ENCODE peak calls at places on chromosomes 1 and 21, in ten cellular contexts. O is kidney tubule cell; S is mesendoderm; L is transverse colon; P is stimulated activated CD4-positive, alpha-beta T cell treated with anti-CD3 and anti-CD28 coated beads, Interleukin-4, amount 100 ng/mL, for 1 hour; D is CD8-positive, alpha-beta T cell; E is HCT116; R is globus pallidus; A is right atrium auricular region; G is stimulated activated CD8-positive, alpha-beta memory T cell treated with anti-CD3 and anti-CD28 coated beads, Interleukin-7, amount 100 ng/mL, for 1 hour. H is an unnamed sample.
A peak's percentile ranks its signal among the peaks of the same experiment; 100 is the strongest.

GRCh38 chr1:232542633-232543032 is 87.3 kb downstream of the SIPA1L2 start:
- DNase-seq in O (no peak), S (peak; percentile 56), L (no peak), P (no peak), D (no peak), E (no peak), R (no peak), A (no peak), G (no peak), H (no peak)

GRCh38 chr1:67570473-67571143 is 114.4 kb upstream of the GADD45A start:
- DNase-seq in O (peak; percentile 98), S (peak; percentile 23), L (no peak), P (no peak), D (no peak), E (no peak), R (no peak), A (no peak), G (no peak), H (peak; percentile 75)

GRCh38 chr1:69441496-69441895 is 126.2 kb upstream of the LRRC7 start:
- DNase-seq in O (no peak), S (no peak), L (no peak), P (no peak), D (no peak), E (no peak), R (no peak), A (no peak), G (no peak), H (no peak)

GRCh38 chr1:207911983-207912760 is 1.2 kb upstream of the CD34 start:
- DNase-seq in O (peak; percentile 18), S (no peak), L (no peak), P (no peak), D (no peak), E (no peak), R (no peak), A (no peak), G (no peak), H (no peak)

GRCh38 chr1:223331929-223332328 is 32.0 kb downstream of the SUSD4 start:
- DNase-seq in O (peak; percentile 79), S (no peak), L (no peak), P (no peak), D (no peak), E (peak; percentile 2), R (no peak), A (no peak), G (no peak), H (no peak)

GRCh38 chr1:185284533-185285244 is 32.4 kb downstream of the IVNS1ABP start:
- DNase-seq in O (peak; percentile 7), S (peak; percentile 75), L (no peak), P (no peak), D (no peak), E (no peak), R (no peak), A (no peak), G (no peak), H (peak; percentile 35)

GRCh38 chr1:231357831-231358354 is 19.8 kb downstream of the SPRTN start:
- DNase-seq in O (peak; percentile 80), S (peak; percentile 53), L (peak; percentile 19), P (no peak), D (no peak), E (peak; percentile 48), R (peak; percentile 66), A (peak; percentile 68), G (no peak), H (peak; percentile 79)

GRCh38 chr1:197268012-197268411 is at the start of gene CRB1:
- DNase-seq in O (no peak), S (peak; percentile 10), L (no peak), P (no peak), D (no peak), E (no peak), R (peak; percentile 59), A (no peak), G (no peak), H (no peak)

GRCh38 chr1:235790123-235790522 is 76.6 kb downstream of the LYST start:
- DNase-seq in O (no peak), S (no peak), L (no peak), P (no peak), D (no peak), E (no peak), R (no peak), A (no peak), G (no peak), H (no peak)

GRCh38 chr1:223819730-223820514 is 25.8 kb downstream of the TP53BP2 start:
- DNase-seq in O (no peak), S (peak; percentile 93), L (no peak), P (no peak), D (no peak), E (no peak), R (no peak), A (no peak), G (no peak), H (peak; percentile 26)

GRCh38 chr1:76426606-76427005 is 352.1 kb downstream of the ST6GALNAC3 start:
- DNase-seq in O (no peak), S (no peak), L (no peak), P (no peak), D (no peak), E (no peak), R (no peak), A (no peak), G (no peak), H (no peak)

GRCh38 chr1:36606908-36607651 is 124.4 kb upstream of the CSF3R start:
- DNase-seq in O (no peak), S (no peak), L (no peak), P (no peak), D (no peak), E (no peak), R (no peak), A (no peak), G (no peak), H (no peak)

GRCh38 chr1:233982827-233983518 is 78.5 kb downstream of the SLC35F3 start:
- DNase-seq in O (no peak), S (no peak), L (no peak), P (no peak), D (no peak), E (no peak), R (no peak), A (no peak), G (no peak), H (no peak)

GRCh38 chr1:111406325-111406768 is 21.2 kb downstream of the OVGP1 start:
- DNase-seq in O (peak; percentile 64), S (peak; percentile 9), L (peak; percentile 26), P (peak; percentile 37), D (peak; percentile 32), E (no peak), R (peak; percentile 1), A (no peak), G (no peak), H (peak; percentile 25)

GRCh38 chr1:39836595-39837110 is 46.7 kb downstream of the TRIT1 start:
- DNase-seq in O (no peak), S (no peak), L (no peak), P (no peak), D (no peak), E (no peak), R (no peak), A (no peak), G (no peak), H (no peak)

GRCh38 chr21:41477641-41478318 is 30.2 kb downstream of the TMPRSS2 start:
- DNase-seq in O (peak; percentile 31), S (peak; percentile 27), L (no peak), P (no peak), D (no peak), E (no peak), R (peak; percentile 54), A (no peak), G (no peak), H (no peak)

GRCh38 chr1:2148691-2149090 is 45.9 kb downstream of the FAAP20 start:
- DNase-seq in O (no peak), S (no peak), L (peak; percentile 31), P (peak; percentile 18), D (peak; percentile 35), E (no peak), R (no peak), A (peak; percentile 62), G (peak; percentile 17), H (no peak)

H was measured in hepatocyte.